ENCODE peak calls at places on chromosomes 7 and 10, in four cellular contexts. S is IMR-90, Y is A549, H is prostate gland. T is an unnamed sample.

GRCh38 chr10:76352300-76352699 is 920.9 kb downstream of the LRMDA start:
- DNase-seq in Y (no peak), H (no peak), S (peak; percentile 96), T (peak; percentile 53)

GRCh38 chr10:49093922-49094321 is 21.4 kb downstream of the VSTM4 start:
- DNase-seq in H (no peak), S (no peak), Y (no peak), T (no peak)

GRCh38 chr7:132249591-132249971 is 326.7 kb downstream of the PLXNA4 start:
- DNase-seq in S (no peak), H (peak; percentile 76), Y (peak; percentile 56), T (peak; percentile 23)

GRCh38 chr10:131214521-131215244 is 96.8 kb downstream of the TCERG1L start:
- DNase-seq in S (no peak), H (no peak), Y (no peak), T (no peak)

GRCh38 chr7:30272126-30272525 is 12.3 kb upstream of the ZNRF2 start:
- DNase-seq in Y (no peak), H (no peak), S (no peak), T (no peak)

GRCh38 chr7:151101621-151102396 is 15.5 kb downstream of the AGAP3 start:
- DNase-seq in H (no peak), S (no peak), Y (no peak), T (no peak)

GRCh38 chr10:77873558-77874380 is 52.8 kb downstream of the DLG5 start:
- DNase-seq in H (peak; percentile 81), Y (peak; percentile 30), S (peak; percentile 42), T (peak; percentile 94)

GRCh38 chr10:1461016-1461415 is 276.3 kb downstream of the ADARB2 start:
- DNase-seq in S (no peak), H (no peak), Y (no peak), T (no peak)

GRCh38 chr10:113754125-113754524 is 2.6 kb downstream of the PLEKHS1 start:
- DNase-seq in S (no peak), Y (no peak), H (no peak), T (no peak)

GRCh38 chr10:110337906-110338305 is 33.2 kb upstream of the SMNDC1 start:
- DNase-seq in S (peak; percentile 57), H (no peak), Y (no peak), T (no peak)

GRCh38 chr10:12940791-12941190 is 60.7 kb downstream of the CCDC3 start:
- DNase-seq in H (no peak), S (no peak), Y (no peak), T (no peak)

GRCh38 chr10:95327367-95327766 is 36.6 kb upstream of the PDLIM1 start:
- DNase-seq in Y (no peak), S (peak; percentile 66), H (peak; percentile 52), T (no peak)

GRCh38 chr10:33484787-33485186 is 150.3 kb upstream of the NRP1 start:
- DNase-seq in Y (no peak), S (peak; percentile 66), H (no peak), T (no peak)

GRCh38 chr7:45670227-45670626 is 96.1 kb downstream of the ADCY1 start:
- DNase-seq in S (no peak), Y (no peak), H (peak; percentile 2), T (no peak)

GRCh38 chr10:43322769-43323168 is 48.7 kb upstream of the FXYD4 start:
- DNase-seq in Y (peak; percentile 69), H (peak; percentile 86), S (peak; percentile 51), T (peak; percentile 72)

GRCh38 chr10:95289003-95289920 is 1.5 kb downstream of the PDLIM1 start:
- DNase-seq in S (no peak), Y (peak; percentile 76), H (no peak), T (no peak)

GRCh38 chr7:20021834-20022233 is 195.3 kb downstream of the MACC1 start:
- DNase-seq in H (no peak), S (no peak), Y (no peak), T (no peak)

GRCh38 chr10:14329609-14330246 is 996 bp downstream of the FRMD4A start:
- DNase-seq in S (peak; percentile 0), Y (no peak), H (no peak), T (no peak)

GRCh38 chr10:118672766-118673715 is 77.6 kb upstream of the PRLHR start:
- DNase-seq in Y (no peak), S (no peak), H (no peak), T (no peak)

GRCh38 chr10:60849217-60849616 is 70.9 kb downstream of the CDK1 start:
- DNase-seq in H (no peak), S (no peak), Y (no peak), T (no peak)

GRCh38 chr10:89644691-89644966 is 413 bp downstream of the PANK1 start:
- DNase-seq in H (peak; percentile 16), Y (peak; percentile 27), S (no peak), T (no peak)

GRCh38 chr10:89643431-89643811 is 1.6 kb downstream of the PANK1 start:
- DNase-seq in Y (no peak), H (no peak), S (no peak), T (no peak)

GRCh38 chr10:89645742-89646172 is 715 bp upstream of the PANK1 start:
- DNase-seq in S (no peak), H (no peak), Y (no peak), T (no peak)

GRCh38 chr10:89643812-89644690 is 991 bp downstream of the PANK1 start:
- DNase-seq in Y (peak; percentile 95), H (peak; percentile 72), S (peak; percentile 96), T (peak; percentile 92)

DNA sequence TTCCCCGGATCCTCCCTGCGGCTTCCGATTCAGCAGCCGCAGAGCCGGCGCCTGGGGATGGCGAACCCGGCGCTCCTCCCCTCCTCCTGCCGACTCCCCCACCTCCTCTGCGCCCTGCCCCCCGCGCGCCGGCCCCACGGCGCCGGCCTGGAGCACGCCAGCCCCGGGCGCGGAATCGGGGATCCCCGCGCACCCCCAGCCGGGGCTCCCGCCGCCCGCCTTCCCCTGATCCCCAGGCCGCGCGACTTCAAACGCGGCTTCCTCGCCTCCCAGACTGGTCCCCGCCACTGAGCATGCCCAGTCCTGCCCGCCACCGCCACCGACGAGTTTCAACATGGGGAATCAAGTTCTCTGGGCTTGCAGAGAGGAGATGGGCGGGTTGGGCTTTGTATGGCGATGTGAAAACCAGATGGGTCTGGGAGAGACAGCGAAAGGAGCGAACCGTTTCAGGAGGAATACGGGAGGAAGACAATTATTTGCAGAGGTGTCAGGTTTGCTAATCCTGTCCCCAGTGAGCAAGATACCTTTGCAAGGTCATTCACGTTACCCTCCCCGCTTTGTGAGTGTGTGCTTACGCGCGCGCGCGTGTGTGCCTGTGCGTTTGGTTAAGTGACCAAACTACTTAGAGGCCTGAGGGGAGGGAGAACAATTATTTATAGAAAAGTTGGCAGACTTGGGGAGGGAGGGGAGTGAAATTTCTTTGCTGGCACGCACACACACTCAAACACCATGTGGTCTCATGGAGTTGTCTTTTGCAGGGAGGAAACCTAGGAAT is at the start of gene PANK1:
- DNase-seq in Y (peak; percentile 88), S (peak; percentile 74), H (peak; percentile 88), T (peak; percentile 81)
- TF ChIP-seq POLR2A in Y (peak; percentile 63), S (no peak), H (no peak), T (peak; percentile 65)

DNA sequence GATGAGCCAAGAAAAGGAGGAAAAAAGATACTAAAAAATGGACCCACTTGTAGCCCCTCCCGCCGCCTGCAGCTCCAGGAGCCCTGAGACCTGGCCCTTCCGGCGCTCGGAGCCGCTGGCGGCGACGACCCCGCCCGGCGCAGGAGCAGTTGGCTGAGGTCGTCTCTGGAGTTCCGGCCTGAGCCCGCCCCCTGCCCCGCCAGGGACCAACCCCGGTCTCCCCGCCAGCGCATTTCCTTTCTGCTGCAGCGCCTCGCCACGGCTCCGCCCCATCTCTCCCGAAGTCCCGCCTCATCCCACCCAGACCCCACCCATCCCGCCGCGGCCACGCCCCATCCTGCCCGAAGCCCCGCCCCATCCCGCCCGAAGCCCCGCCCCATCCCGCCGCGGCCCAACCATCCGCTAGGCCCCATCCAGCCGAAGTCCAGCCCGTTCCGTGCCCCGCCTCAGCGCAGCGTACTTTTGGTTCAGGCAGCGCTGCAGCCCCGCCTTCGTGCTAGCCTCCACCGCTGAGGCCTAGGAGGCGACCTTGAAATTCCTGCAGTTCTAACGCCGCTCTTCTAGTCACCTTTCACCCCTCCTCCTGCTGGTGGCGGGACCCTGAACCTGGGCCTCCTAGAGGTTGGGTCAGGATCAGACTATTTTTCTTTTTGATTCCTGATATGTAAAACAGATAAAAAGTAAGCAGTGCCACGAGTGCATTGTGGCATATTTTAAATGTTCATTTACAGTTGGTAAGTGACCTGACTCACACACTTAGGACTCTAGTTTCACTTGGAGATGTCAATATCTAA is at the start of gene STN1:
- DNase-seq in Y (peak; percentile 94), H (peak; percentile 97), S (peak; percentile 96), T (peak; percentile 87)
- TF ChIP-seq POLR2A in Y (peak; percentile 86), H (peak; percentile 89), S (peak; percentile 85), T (peak; percentile 87)

DNA sequence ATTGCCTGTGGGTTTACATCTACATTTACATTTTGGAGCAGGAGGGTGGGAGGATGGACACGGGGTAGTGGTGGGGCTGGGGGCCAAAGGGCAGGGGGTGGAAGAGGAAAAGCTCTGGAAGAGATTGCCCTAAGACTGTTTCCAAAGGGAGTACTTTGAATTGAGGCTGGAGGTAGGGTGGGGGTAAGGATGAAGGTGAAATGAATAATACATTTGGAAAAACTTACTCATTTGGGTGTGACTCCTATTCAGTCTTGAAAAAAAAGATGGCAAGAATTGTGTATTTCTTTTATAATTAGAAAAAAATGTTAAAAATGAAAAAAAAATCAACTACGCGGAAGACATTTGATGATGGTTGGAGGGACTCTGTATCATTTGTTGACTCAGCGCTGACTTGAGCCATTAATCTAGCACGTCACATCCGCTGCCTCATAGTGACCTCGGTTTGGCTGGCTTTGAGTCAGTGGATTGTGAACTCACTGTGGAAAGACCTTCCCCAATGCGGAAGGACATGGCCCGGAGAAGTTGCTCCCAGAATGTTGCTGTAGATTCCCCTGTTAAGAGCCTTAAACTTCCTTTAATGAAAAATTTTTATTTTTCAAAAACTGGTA is 2.8 kb downstream of the FAM180A start:
- DNase-seq in Y (peak; percentile 32), H (no peak), S (peak; percentile 99), T (peak; percentile 68)
- TF ChIP-seq POLR2A in Y (no peak), H (no peak), S (peak; percentile 52), T (peak; percentile 46)

GRCh38 chr7:144836545-144836842 is 641 bp upstream of the TPK1 start:
- DNase-seq in H (no peak), S (no peak), Y (no peak), T (no peak)

GRCh38 chr7:144835166-144835611 is 664 bp downstream of the TPK1 start:
- DNase-seq in H (peak; percentile 36), S (peak; percentile 13), Y (peak; percentile 20), T (peak; percentile 8)

GRCh38 chr7:144834516-144835165 is 1.2 kb downstream of the TPK1 start:
- DNase-seq in Y (no peak), H (no peak), S (no peak), T (peak; percentile 15)

GRCh38 chr7:144830811-144831210 is 5.0 kb downstream of the TPK1 start:
- DNase-seq in H (no peak), Y (no peak), S (peak; percentile 4), T (peak; percentile 34)

DNA sequence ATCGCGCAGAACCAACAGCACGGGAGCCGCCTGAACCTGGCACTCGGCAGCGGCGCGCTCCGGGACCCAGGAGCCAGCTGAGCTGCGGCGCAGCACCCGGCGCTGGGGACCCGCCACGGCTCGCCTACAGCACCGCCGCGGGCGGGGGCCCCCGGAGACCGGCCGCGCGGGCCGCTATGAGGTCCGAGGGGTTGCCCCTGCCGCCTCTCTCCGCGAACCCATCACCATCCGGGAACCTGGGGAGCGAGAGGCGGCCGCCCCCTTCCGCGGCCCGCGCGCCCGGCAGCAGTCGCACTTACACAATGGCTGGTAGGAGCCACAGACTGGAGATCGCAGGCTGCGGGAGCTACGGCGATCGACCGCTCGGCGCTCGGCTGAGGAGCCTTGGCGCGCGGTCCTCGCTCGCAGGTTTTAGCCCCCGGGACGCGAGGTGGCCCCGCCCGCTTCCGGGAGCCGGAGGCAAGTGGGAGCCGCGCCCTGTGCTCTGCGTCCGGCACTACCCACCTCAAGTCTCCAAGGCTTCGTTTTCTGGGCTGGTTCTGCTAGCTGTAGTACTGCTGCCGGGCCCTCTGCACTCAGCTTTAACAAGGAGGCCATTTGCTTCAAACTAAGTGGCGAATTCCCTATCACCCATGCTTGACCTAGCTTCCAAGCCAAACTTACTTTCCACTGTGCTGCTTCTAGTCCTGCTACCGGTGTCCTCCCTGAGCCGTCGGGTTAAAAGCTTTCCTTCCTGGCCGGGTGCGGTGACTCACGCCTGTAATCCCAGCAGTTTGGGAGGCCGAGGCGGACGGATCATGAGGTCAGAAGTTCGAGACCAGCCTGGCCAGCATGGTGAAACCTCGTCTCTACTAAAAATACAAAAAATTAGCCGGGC is at the start of gene TPK1:
- DNase-seq in Y (peak; percentile 87), S (peak; percentile 66), H (peak; percentile 84), T (peak; percentile 82)
- TF ChIP-seq POLR2A in Y (peak; percentile 84), S (no peak), H (peak; percentile 81), T (peak; percentile 85)

T was measured in H54.